ENCODE peak calls at places on chromosomes 12 and 14, in eight cellular contexts. F is A549, I is stomach, R is uterus, B is testis, A is adrenal gland, N is IMR-90, P is heart left ventricle. V is an unnamed sample. For H3K4me1, the result is how much of the 10 kb centered on the place peaks cover.

GRCh38 chr12:88559772-88560171 is 20.5 kb downstream of the KITLG start:
- DNase-seq in F (peak), I (no peak), R (no peak), B (no peak), A (no peak), N (no peak), P (no peak), V (no peak)

GRCh38 chr14:101962503-101962874 is 1.9 kb upstream of the DYNC1H1 start:
- DNase-seq in F (peak), I (peak), R (no peak), B (peak), A (peak), N (peak), P (peak), V (peak)

GRCh38 chr12:76563061-76563460 is 3.5 kb upstream of the OSBPL8 start:
- DNase-seq in F (no peak), I (no peak), R (no peak), B (no peak), A (no peak), N (no peak), P (no peak), V (no peak)

GRCh38 chr12:46209914-46210834 is 58.7 kb downstream of the SLC38A1 start:
- DNase-seq in F (no peak), I (peak), R (peak), B (no peak), A (no peak), N (no peak), P (peak), V (peak)

GRCh38 chr12:87336814-87337336 is 692.3 kb downstream of the C12orf50 start:
- DNase-seq in F (no peak), I (no peak), R (no peak), B (no peak), A (no peak), N (no peak), P (no peak), V (no peak)

GRCh38 chr14:88482524-88482923 is 72.3 kb downstream of the PTPN21 start:
- DNase-seq in F (no peak), I (no peak), R (no peak), B (no peak), A (no peak), N (no peak), P (no peak), V (no peak)

GRCh38 chr12:55931780-55932545 is 1.0 kb downstream of the DGKA start:
- DNase-seq in F (no peak), I (peak), R (peak), B (peak), A (peak), N (peak), P (peak), V (peak)

GRCh38 chr12:49369723-49370145 is 2.5 kb downstream of the SPATS2 start:
- DNase-seq in F (peak), I (peak), R (no peak), B (peak), A (peak), N (peak), P (peak), V (no peak)

GRCh38 chr12:71732357-71732712 is 22.3 kb upstream of the RAB21 start:
- DNase-seq in F (no peak), I (no peak), R (no peak), B (no peak), A (no peak), N (no peak), P (no peak), V (no peak)

GRCh38 chr14:72884386-72884785 is 9.5 kb downstream of the DPF3 start:
- DNase-seq in F (no peak), I (no peak), R (no peak), B (no peak), A (no peak), N (no peak), P (no peak), V (no peak)

GRCh38 chr12:24997496-24997895 is 48.6 kb upstream of the BCAT1 start:
- DNase-seq in F (no peak), I (no peak), R (no peak), B (no peak), A (no peak), N (no peak), P (no peak), V (no peak)

GRCh38 chr12:69886715-69887114 is 61.7 kb downstream of the MYRFL start:
- DNase-seq in F (no peak), I (no peak), R (no peak), B (no peak), A (no peak), N (no peak), P (no peak), V (no peak)

GRCh38 chr14:31479026-31479425 is 8.8 kb downstream of the GPR33 start:
- DNase-seq in F (no peak), I (no peak), R (no peak), B (no peak), A (no peak), N (no peak), P (no peak), V (no peak)
- H3K27ac ChIP-seq in F (no peak), I (no peak), R (no peak), B (no peak), A (no peak), N (no peak), P (no peak), V (no peak)

DNA sequence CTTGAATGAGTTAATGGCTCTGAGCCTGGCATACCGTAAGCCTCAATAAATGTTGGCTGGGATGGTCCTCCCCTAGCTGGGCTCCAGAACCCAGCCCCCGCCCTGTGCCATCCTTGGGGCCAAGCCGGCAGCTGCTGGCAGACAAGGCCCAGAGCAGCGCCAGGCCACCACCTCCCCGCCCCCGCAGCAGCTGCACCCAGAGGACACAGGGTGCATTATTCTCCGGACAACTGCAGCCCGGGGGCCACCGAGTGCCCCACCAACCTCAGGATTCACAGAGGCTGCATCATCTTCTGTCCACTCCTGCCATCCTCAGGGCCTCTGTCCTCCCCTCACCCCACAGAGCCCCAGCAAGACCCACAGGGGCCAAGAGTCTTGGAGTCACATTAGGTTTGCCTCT is 92.7 kb downstream of the NCOR2 start:
- DNase-seq in F (no peak), I (no peak), R (no peak), B (peak), A (no peak), N (no peak), P (peak), V (peak)
- H3K4me1 ChIP-seq in F (under half), I (under half), R (under half), B (under half), A (under half), N (under half), P (under half), V (under half)

GRCh38 chr14:77622562-77622961 is 6.1 kb upstream of the SPTLC2 start:
- DNase-seq in F (no peak), I (peak), R (no peak), B (no peak), A (no peak), N (no peak), P (no peak), V (no peak)

GRCh38 chr14:77623201-77623600 is 6.8 kb upstream of the SPTLC2 start:
- DNase-seq in F (no peak), I (no peak), R (no peak), B (no peak), A (no peak), N (no peak), P (peak), V (no peak)

GRCh38 chr14:77630111-77630510 is 13.7 kb upstream of the SPTLC2 start:
- DNase-seq in F (no peak), I (no peak), R (no peak), B (no peak), A (no peak), N (no peak), P (no peak), V (no peak)

GRCh38 chr14:77620222-77620865 is 3.9 kb upstream of the SPTLC2 start:
- DNase-seq in F (no peak), I (no peak), R (no peak), B (no peak), A (no peak), N (no peak), P (no peak), V (no peak)

GRCh38 chr14:77625360-77625759 is 8.9 kb upstream of the SPTLC2 start:
- DNase-seq in F (no peak), I (no peak), R (no peak), B (no peak), A (no peak), N (no peak), P (no peak), V (no peak)
- TF ChIP-seq POLR2A in F (no peak), I (no peak), R (no peak), B (no peak), A (no peak), N (no peak), P (no peak), V (no peak)

DNA sequence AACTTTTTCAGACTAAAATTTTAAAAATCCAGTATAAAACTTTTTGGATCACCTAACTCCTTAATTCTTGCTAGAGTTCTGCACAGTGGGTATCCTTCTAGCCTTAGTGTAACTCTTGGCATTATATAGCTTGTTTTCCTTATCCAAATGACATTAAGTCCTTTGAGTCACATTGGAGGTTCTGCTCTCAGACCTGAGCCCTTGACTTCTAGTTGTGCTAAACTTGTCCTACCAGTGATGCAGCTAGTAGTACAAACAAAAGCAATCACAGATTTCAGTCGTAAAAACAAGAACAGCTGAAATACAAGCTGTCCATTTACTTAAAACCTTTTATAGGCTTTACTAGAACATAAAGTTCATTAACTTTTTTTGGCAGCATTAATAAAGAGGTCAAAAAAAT is 10.5 kb downstream of the ZBTB1 start:
- DNase-seq in F (no peak), I (no peak), R (no peak), B (no peak), A (no peak), N (no peak), P (no peak), V (no peak)
- H3K27ac ChIP-seq in F (no peak), I (no peak), R (no peak), B (no peak), A (no peak), N (no peak), P (no peak), V (no peak)

DNA sequence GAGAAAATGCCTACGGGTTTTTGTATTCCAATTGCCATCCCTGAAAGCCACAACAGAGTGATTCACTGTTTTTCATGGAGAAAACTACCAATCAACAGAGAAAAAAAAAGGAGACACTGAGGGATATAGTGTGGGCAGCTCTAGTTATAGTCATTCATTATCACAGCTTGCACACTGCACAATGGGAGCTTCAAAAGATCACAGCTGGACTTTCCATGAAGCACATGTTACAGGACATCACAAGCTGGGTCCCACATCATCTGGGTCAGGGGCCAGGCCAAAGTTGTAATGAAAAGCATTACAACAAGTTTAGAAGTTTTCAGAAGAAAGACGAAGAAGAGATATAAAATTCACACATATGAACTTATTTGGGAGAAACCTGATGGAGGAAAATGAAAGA is 41.5 kb downstream of the RERG start:
- DNase-seq in F (no peak), I (no peak), R (peak), B (no peak), A (no peak), N (no peak), P (no peak), V (no peak)
- H3K4me1 ChIP-seq in F (under half), I (under half), R (under half), B (under half), A (half or more), N (under half), P (under half), V (under half)

GRCh38 chr14:90454041-90455000 is 57.5 kb downstream of the CALM1 start:
- DNase-seq in F (peak), I (peak), R (peak), B (peak), A (peak), N (peak), P (peak), V (peak)
- TF ChIP-seq POLR2A in F (no peak), I (no peak), R (no peak), B (peak), A (peak), N (no peak), P (peak), V (no peak)